ENCODE peak calls at places on chromosomes 3 and 15, in eight cellular contexts. Y is heart left ventricle, N is cardiac fibroblast, K is stomach, T is OCI-LY7, S is tibial nerve, E is GM23248, Q is A549. A is an unnamed sample.

GRCh38 chr3:159624616-159625015 is 364.0 kb upstream of the IL12A start:
- DNase-seq in T (no peak), S (no peak), Y (no peak), E (no peak), K (no peak), N (no peak), Q (no peak), A (no peak)

GRCh38 chr15:51818156-51818555 is 11.3 kb upstream of the TMOD3 start:
- DNase-seq in K (no peak), Q (no peak), Y (no peak), S (no peak), T (no peak), E (no peak), N (no peak), A (no peak)

GRCh38 chr3:15682766-15683165 is 81.2 kb downstream of the BTD start:
- DNase-seq in Y (no peak), T (no peak), S (no peak), K (no peak), N (peak), Q (no peak), E (peak), A (no peak)

GRCh38 chr15:75213212-75213767 is 11.6 kb downstream of the C15orf39 start:
- DNase-seq in K (no peak), N (no peak), Q (no peak), T (no peak), Y (no peak), E (no peak), S (no peak), A (no peak)

GRCh38 chr15:59622289-59622688 is 10.7 kb downstream of the GCNT3 start:
- DNase-seq in K (peak), Q (peak), S (no peak), Y (no peak), N (peak), E (peak), T (peak), A (no peak)

GRCh38 chr3:132874701-132875100 is 152.5 kb upstream of the NPHP3 start:
- DNase-seq in Q (no peak), E (no peak), T (no peak), Y (no peak), K (no peak), N (no peak), S (no peak), A (no peak)

GRCh38 chr15:38647683-38648082 is 83.1 kb upstream of the RASGRP1 start:
- DNase-seq in N (peak), E (peak), Y (no peak), Q (peak), K (no peak), S (no peak), T (no peak), A (no peak)

GRCh38 chr15:83230242-83230641 is 22.6 kb upstream of the HDGFL3 start:
- DNase-seq in E (no peak), Q (no peak), S (no peak), K (no peak), T (no peak), N (no peak), Y (no peak), A (no peak)

GRCh38 chr3:148101061-148101460 is 596.6 kb upstream of the AGTR1 start:
- DNase-seq in N (peak), K (no peak), E (peak), Y (no peak), Q (no peak), T (no peak), S (no peak), A (no peak)

GRCh38 chr3:51075221-51075775 is 309.8 kb upstream of the MANF start:
- DNase-seq in E (no peak), Q (no peak), K (no peak), T (no peak), S (no peak), Y (no peak), N (no peak), A (no peak)

GRCh38 chr3:38637906-38638305 is 11.6 kb downstream of the SCN5A start:
- DNase-seq in N (no peak), S (no peak), E (no peak), Q (no peak), Y (peak), T (no peak), K (no peak), A (no peak)

GRCh38 chr15:40088929-40089755 is 19.5 kb downstream of the BMF start:
- DNase-seq in Y (no peak), E (peak), T (no peak), N (no peak), K (no peak), S (no peak), Q (no peak), A (no peak)

GRCh38 chr3:81684739-81685395 is 76.6 kb downstream of the GBE1 start:
- DNase-seq in N (peak), T (no peak), K (no peak), S (no peak), Y (no peak), Q (peak), E (peak), A (no peak)

GRCh38 chr3:81024560-81024959 is 736.9 kb downstream of the GBE1 start:
- DNase-seq in K (no peak), Y (no peak), E (no peak), S (no peak), T (no peak), Q (no peak), N (no peak), A (no peak)

GRCh38 chr15:61820951-61821350 is 239.3 kb downstream of the VPS13C start:
- DNase-seq in N (no peak), E (no peak), Y (no peak), Q (no peak), K (no peak), S (no peak), T (no peak), A (no peak)

GRCh38 chr3:26638113-26638512 is 15.5 kb downstream of the LRRC3B start:
- DNase-seq in E (no peak), Q (no peak), Y (no peak), T (no peak), N (no peak), S (no peak), K (no peak), A (no peak)

GRCh38 chr3:27639271-27639670 is 82.9 kb downstream of the EOMES start:
- DNase-seq in N (no peak), S (no peak), K (no peak), T (no peak), Y (no peak), Q (no peak), E (no peak), A (peak)

GRCh38 chr3:72999971-73000370 is 3.4 kb downstream of the PPP4R2 start:
- DNase-seq in T (peak), S (no peak), Q (no peak), E (no peak), K (no peak), N (peak), Y (no peak), A (peak)

GRCh38 chr3:98699132-98699531 is 64.0 kb upstream of the ST3GAL6 start:
- DNase-seq in T (no peak), N (peak), E (no peak), S (no peak), Q (no peak), Y (no peak), K (no peak), A (no peak)

GRCh38 chr3:123419156-123419849 is 29.6 kb downstream of the ADCY5 start:
- DNase-seq in E (no peak), T (no peak), N (no peak), Q (no peak), Y (no peak), S (no peak), K (no peak), A (no peak)

GRCh38 chr15:100661161-100661560 is 58.8 kb downstream of the ASB7 start:
- DNase-seq in T (no peak), E (no peak), Y (no peak), Q (no peak), K (no peak), S (no peak), N (no peak), A (no peak)

GRCh38 chr3:3627104-3627503 is 172.1 kb upstream of the LRRN1 start:
- DNase-seq in N (no peak), Y (no peak), Q (no peak), S (no peak), T (no peak), K (no peak), E (no peak), A (no peak)

GRCh38 chr3:124121379-124122336 is 129.7 kb upstream of the ROPN1 start:
- DNase-seq in K (no peak), N (no peak), Y (no peak), Q (no peak), T (no peak), S (no peak), E (no peak), A (no peak)

GRCh38 chr3:125003369-125003853 is 52.4 kb downstream of the HEG1 start:
- DNase-seq in K (no peak), E (peak), N (peak), S (no peak), Q (no peak), Y (no peak), T (no peak), A (no peak)

GRCh38 chr3:16987141-16987540 is 102.4 kb downstream of the PLCL2 start:
- DNase-seq in Q (no peak), S (no peak), K (no peak), T (no peak), N (no peak), Y (no peak), E (no peak), A (no peak)

GRCh38 chr3:186620213-186621092 is 7.6 kb downstream of the AHSG start:
- DNase-seq in Q (no peak), S (no peak), T (no peak), E (no peak), N (no peak), Y (no peak), K (no peak), A (no peak)
- H3K4me3 ChIP-seq in Q (no peak), S (no peak), T (no peak), E (no peak), N (no peak), Y (no peak), K (no peak), A (no peak)

GRCh38 chr15:58331903-58332675 is 99.7 kb upstream of the LIPC start:
- DNase-seq in Q (peak), N (peak), Y (peak), K (peak), T (peak), E (peak), S (peak), A (peak)
- H3K4me3 ChIP-seq in Q (peak), N (no peak), Y (no peak), K (no peak), T (peak), E (peak), S (no peak), A (no peak)

GRCh38 chr3:35639251-35640185 is at the start of gene ARPP21:
- DNase-seq in S (no peak), K (no peak), Y (peak), Q (peak), T (peak), N (peak), E (no peak), A (no peak)
- H3K4me3 ChIP-seq in S (peak), K (peak), Y (peak), Q (peak), T (peak), N (peak), E (no peak), A (peak)

DNA sequence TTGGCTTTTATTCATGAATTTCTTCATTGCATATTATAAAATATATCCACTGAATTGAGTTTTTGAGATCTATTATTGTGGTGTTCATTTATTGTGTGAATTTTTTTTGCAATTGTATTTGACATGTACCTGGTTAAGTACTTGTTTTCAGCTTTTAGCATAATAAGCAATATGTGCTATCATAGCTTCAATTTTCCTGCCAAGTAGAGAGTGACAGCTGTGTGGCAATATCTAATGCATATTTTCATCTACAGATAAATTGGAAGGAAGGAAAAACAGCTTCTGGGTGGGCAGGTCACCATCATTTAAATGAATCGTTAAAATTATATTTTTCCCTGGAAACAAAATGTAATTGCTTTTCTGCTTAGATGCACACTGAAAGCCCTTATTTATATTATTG is 296.8 kb downstream of the EPHA6 start:
- DNase-seq in Y (no peak), T (no peak), K (no peak), Q (no peak), E (no peak), N (no peak), S (no peak), A (no peak)
- H3K4me3 ChIP-seq in Y (no peak), T (no peak), K (no peak), Q (no peak), E (no peak), N (no peak), S (no peak), A (no peak)

GRCh38 chr15:60772395-60773120 is 293.6 kb upstream of the ICE2 start:
- DNase-seq in Q (no peak), Y (no peak), T (no peak), S (no peak), N (no peak), E (no peak), K (no peak), A (no peak)

GRCh38 chr15:60773255-60773654 is 294.3 kb upstream of the ICE2 start:
- DNase-seq in Q (no peak), E (no peak), K (no peak), Y (no peak), S (no peak), T (no peak), N (no peak), A (no peak)

GRCh38 chr15:60773893-60774292 is 295.0 kb upstream of the ICE2 start:
- DNase-seq in S (no peak), N (peak), E (no peak), Y (no peak), T (no peak), K (no peak), Q (no peak), A (no peak)

GRCh38 chr15:60777558-60777957 is 298.6 kb upstream of the ICE2 start:
- DNase-seq in T (no peak), K (no peak), S (no peak), Y (no peak), N (no peak), Q (no peak), E (no peak), A (no peak)

DNA sequence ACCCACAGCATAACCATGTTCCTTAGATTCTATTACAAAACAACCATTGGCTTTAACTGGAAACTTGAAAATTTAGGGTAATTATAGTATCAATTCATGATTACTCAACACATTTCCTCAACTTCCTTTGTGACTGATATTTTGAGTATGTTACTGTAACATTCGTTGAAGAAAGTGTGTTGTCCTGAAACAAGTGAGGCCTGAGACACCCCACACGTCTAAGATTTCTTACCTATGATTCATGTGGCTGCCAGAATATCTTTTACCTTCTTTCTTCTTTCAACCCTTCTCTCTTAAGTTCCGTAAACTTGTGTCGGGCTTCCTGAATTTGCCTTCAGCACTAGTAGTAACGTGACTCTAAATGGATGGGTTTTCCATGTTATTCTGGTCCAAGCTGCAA is 295.9 kb upstream of the ICE2 start:
- DNase-seq in Q (no peak), S (no peak), N (peak), E (no peak), Y (no peak), T (no peak), K (no peak), A (no peak)
- H3K4me3 ChIP-seq in Q (no peak), S (no peak), N (no peak), E (no peak), Y (no peak), T (no peak), K (no peak), A (no peak)

GRCh38 chr15:33067456-33067855 is 127.1 kb downstream of the FMN1 start:
- DNase-seq in Y (no peak), E (peak), T (no peak), S (no peak), N (no peak), K (no peak), Q (no peak), A (no peak)

GRCh38 chr15:33068007-33068441 is 126.5 kb downstream of the FMN1 start:
- DNase-seq in K (peak), T (no peak), N (no peak), S (no peak), Q (peak), E (peak), Y (peak), A (no peak)

GRCh38 chr15:33069161-33069560 is 125.4 kb downstream of the FMN1 start:
- DNase-seq in Q (no peak), E (no peak), N (no peak), S (no peak), T (no peak), Y (no peak), K (no peak), A (no peak)

GRCh38 chr15:33066584-33066983 is 127.9 kb downstream of the FMN1 start:
- DNase-seq in K (no peak), S (no peak), Y (no peak), T (no peak), Q (no peak), N (no peak), E (no peak), A (no peak)

DNA sequence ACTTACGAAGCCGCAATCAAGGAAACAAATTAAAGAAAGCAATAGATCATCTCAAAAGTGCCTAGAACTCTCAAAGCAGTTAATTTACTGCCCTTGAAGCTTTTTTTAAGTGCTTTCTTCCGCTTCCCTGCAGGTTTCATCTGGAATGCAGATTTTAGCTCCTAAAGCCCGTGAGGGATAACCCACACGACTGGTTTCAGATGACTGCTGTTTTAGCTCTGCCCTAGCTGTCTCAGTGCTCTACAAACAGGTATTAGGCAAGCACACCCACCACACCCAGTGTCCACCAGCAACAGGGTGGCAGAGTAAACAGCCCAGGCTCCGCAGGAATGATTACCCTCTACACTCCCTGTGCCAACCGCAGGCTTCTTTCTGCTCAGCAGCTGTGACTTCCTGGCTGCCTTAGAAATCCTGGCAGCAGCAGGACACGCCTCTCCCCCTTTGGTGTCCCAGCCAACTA is 126.0 kb downstream of the FMN1 start:
- DNase-seq in S (no peak), T (no peak), K (peak), E (peak), Q (peak), Y (no peak), N (no peak), A (no peak)
- H3K4me3 ChIP-seq in S (no peak), T (no peak), K (no peak), E (peak), Q (peak), Y (no peak), N (no peak), A (no peak)

DNA sequence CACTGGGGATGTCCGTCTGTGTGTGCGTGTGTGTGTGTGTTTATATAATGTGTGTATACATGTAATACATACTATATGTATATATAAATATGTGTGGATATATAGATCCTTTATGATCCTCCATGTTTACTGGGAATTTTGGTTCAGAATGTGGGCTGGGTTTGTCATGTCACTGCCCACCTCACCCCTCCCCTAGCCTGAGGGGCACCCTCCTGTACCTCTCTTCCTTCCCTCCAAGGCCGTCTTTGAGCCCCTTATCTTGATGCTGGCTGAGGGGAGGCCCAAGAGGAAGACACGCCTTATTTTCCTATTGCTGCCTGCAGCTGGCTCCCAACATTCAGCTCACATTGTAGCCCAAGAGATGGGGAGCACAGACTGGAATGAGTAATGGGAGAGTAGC is 2.3 kb downstream of the TMEM43 start:
- DNase-seq in K (no peak), N (no peak), T (no peak), S (no peak), Q (no peak), Y (no peak), E (no peak), A (no peak)
- H3K4me3 ChIP-seq in K (peak), N (no peak), T (no peak), S (no peak), Q (no peak), Y (no peak), E (peak), A (no peak)

DNA sequence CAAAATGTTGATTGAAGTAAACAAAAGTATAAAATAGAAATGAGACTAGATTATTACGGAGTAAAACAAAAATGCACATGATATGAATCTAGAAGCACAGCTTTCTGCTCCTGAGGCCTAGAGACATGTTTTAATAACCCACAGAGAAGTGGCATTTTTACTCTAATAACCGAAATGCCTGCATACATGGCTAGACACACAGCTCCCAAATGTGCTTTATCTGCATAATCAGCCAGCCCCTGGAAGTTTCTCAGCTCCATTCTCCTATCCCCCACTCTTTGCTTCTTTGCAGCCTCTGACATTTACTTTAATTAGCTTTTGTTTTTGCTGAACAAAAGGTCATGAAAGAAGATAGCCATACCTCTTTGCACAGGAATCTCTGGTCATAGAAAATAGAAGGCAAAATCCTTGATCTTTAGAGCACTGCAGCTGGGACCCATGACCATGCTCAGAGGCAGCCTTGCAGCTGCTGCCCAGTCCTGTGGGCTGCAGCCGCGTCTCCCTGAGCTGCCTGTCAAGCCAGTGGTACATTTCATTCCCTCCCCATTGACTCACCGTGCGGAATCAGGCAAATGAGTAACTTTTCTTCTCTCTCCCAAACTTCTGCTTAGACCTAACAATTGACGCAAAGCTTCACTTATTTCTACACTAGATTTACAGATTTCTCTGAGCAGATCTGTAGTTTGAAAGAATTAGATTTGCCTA is at the start of gene VEPH1:
- DNase-seq in T (no peak), Y (no peak), E (no peak), S (no peak), N (peak), K (no peak), Q (no peak), A (no peak)
- H3K4me3 ChIP-seq in T (no peak), Y (no peak), E (no peak), S (no peak), N (no peak), K (no peak), Q (no peak), A (no peak)

GRCh38 chr3:115381573-115381912 is 234.5 kb upstream of the ZBTB20 start:
- DNase-seq in Q (no peak), Y (peak), K (no peak), S (no peak), N (no peak), E (peak), T (no peak), A (no peak)
- H3K4me3 ChIP-seq in Q (no peak), Y (no peak), K (no peak), S (no peak), N (no peak), E (no peak), T (no peak), A (no peak)

DNA sequence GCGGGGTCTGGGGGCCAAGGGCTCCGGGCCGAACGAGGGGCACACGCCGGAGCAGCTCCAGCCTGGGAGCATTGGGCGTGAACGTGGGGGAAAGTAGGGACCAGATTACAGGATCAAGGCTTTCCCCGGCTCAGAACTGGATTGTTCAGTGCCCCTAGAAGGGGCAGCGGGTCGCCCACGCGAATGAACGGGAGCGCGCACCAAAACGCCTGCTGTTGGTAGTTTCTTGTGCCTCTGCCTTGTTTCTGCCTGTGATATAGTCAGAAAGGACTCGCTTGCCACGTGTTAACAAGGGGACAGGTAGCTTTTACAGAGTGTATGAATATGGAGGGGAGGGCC is 1.1 kb downstream of the CASR start:
- DNase-seq in T (no peak), N (no peak), Q (no peak), K (no peak), Y (no peak), S (no peak), E (no peak), A (no peak)
- H3K4me3 ChIP-seq in T (no peak), N (no peak), Q (no peak), K (peak), Y (no peak), S (no peak), E (no peak), A (no peak)

A was measured in Jurkat, Clone E6-1.